ENCODE peak calls at places on chromosomes 4 and X, in six cellular contexts. One of them, this sample, is unnamed.

GRCh38 chr4:110139815-110140214 is 58.6 kb downstream of the ELOVL6 start:
- DNase-seq in HCT116: no peak
- DNase-seq in SK-N-SH: no peak
- DNase-seq in GM12878: no peak
- DNase-seq in K562: no peak
- DNase-seq in HepG2: no peak
- DNase-seq in this sample: no peak

GRCh38 chr4:123649644-123650356 is 253.2 kb downstream of the SPRY1 start:
- DNase-seq in GM12878: no peak
- DNase-seq in HepG2: peak; percentile 92
- DNase-seq in HCT116: no peak
- DNase-seq in SK-N-SH: no peak
- DNase-seq in K562: no peak
- DNase-seq in this sample: no peak

GRCh38 chr4:36244257-36245084 is at the start of gene ARAP2:
- DNase-seq in SK-N-SH: peak; percentile 19
- DNase-seq in K562: peak; percentile 8
- DNase-seq in HepG2: no peak
- DNase-seq in HCT116: peak; percentile 61
- DNase-seq in GM12878: no peak
- DNase-seq in this sample: peak; percentile 83

GRCh38 chrX:131543774-131544173 is at the start of gene OR13H1:
- DNase-seq in K562: no peak
- DNase-seq in GM12878: no peak
- DNase-seq in SK-N-SH: no peak
- DNase-seq in HepG2: no peak
- DNase-seq in HCT116: no peak
- DNase-seq in this sample: no peak

GRCh38 chr4:74096265-74096980 is 2.6 kb downstream of the CXCL2 start:
- DNase-seq in HepG2: no peak
- DNase-seq in GM12878: no peak
- DNase-seq in K562: no peak
- DNase-seq in SK-N-SH: no peak
- DNase-seq in HCT116: no peak
- DNase-seq in this sample: no peak

GRCh38 chr4:14168919-14169318 is 541.4 kb upstream of the BOD1L1 start:
- DNase-seq in HepG2: no peak
- DNase-seq in SK-N-SH: peak; percentile 23
- DNase-seq in HCT116: no peak
- DNase-seq in GM12878: peak; percentile 53
- DNase-seq in K562: no peak
- DNase-seq in this sample: no peak

GRCh38 chrX:13077168-13077567 is 32.7 kb upstream of the FAM9C start:
- DNase-seq in K562: no peak
- DNase-seq in GM12878: no peak
- DNase-seq in HCT116: no peak
- DNase-seq in HepG2: no peak
- DNase-seq in SK-N-SH: no peak
- DNase-seq in this sample: no peak

GRCh38 chr4:169492436-169493163 is 119.8 kb downstream of the NEK1 start:
- DNase-seq in SK-N-SH: peak; percentile 33
- DNase-seq in HepG2: peak; percentile 39
- DNase-seq in K562: peak; percentile 34
- DNase-seq in GM12878: peak; percentile 13
- DNase-seq in HCT116: peak; percentile 35
- DNase-seq in this sample: peak; percentile 17

GRCh38 chr4:136873555-136873954 is 658.7 kb downstream of the PCDH18 start:
- DNase-seq in HepG2: no peak
- DNase-seq in GM12878: no peak
- DNase-seq in SK-N-SH: no peak
- DNase-seq in HCT116: no peak
- DNase-seq in K562: no peak
- DNase-seq in this sample: no peak

GRCh38 chr4:56976878-56977320 is 507 bp downstream of the NOA1 start:
- DNase-seq in HCT116: peak; percentile 19
- DNase-seq in SK-N-SH: peak; percentile 74
- DNase-seq in K562: peak; percentile 41
- DNase-seq in HepG2: peak; percentile 26
- DNase-seq in GM12878: no peak
- DNase-seq in this sample: peak; percentile 66

GRCh38 chrX:120358687-120359086 is 3.2 kb upstream of the ATP1B4 start:
- DNase-seq in K562: no peak
- DNase-seq in SK-N-SH: no peak
- DNase-seq in HCT116: no peak
- DNase-seq in GM12878: no peak
- DNase-seq in HepG2: no peak
- DNase-seq in this sample: no peak

GRCh38 chr4:156019238-156019637 is 65.6 kb upstream of the CTSO start:
- DNase-seq in HepG2: no peak
- DNase-seq in HCT116: no peak
- DNase-seq in SK-N-SH: no peak
- DNase-seq in GM12878: no peak
- DNase-seq in K562: no peak
- DNase-seq in this sample: no peak

GRCh38 chr4:44927361-44928061 is 201.2 kb upstream of the GNPDA2 start:
- DNase-seq in SK-N-SH: peak; percentile 0
- DNase-seq in GM12878: no peak
- DNase-seq in K562: peak; percentile 7
- DNase-seq in HepG2: peak; percentile 23
- DNase-seq in HCT116: peak; percentile 2
- DNase-seq in this sample: peak; percentile 32

GRCh38 chr4:8198906-8199593 is at the start of gene SH3TC1:
- DNase-seq in SK-N-SH: peak; percentile 97
- DNase-seq in K562: peak; percentile 70
- DNase-seq in GM12878: peak; percentile 68
- DNase-seq in HCT116: peak; percentile 46
- DNase-seq in HepG2: peak; percentile 86
- DNase-seq in this sample: no peak

GRCh38 chr4:77994194-77994721 is 62.9 kb upstream of the FRAS1 start:
- DNase-seq in K562: peak; percentile 32
- DNase-seq in HCT116: peak; percentile 71
- DNase-seq in SK-N-SH: peak; percentile 57
- DNase-seq in GM12878: no peak
- DNase-seq in HepG2: peak; percentile 84
- DNase-seq in this sample: peak; percentile 13

GRCh38 chr4:3293410-3294391 is 880 bp downstream of the RGS12 start:
- DNase-seq in SK-N-SH: no peak
- DNase-seq in HCT116: no peak
- DNase-seq in HepG2: no peak
- DNase-seq in K562: no peak
- DNase-seq in GM12878: no peak
- DNase-seq in this sample: no peak

GRCh38 chr4:121072836-121073362 is 564 bp upstream of the NDNF start:
- DNase-seq in GM12878: no peak
- DNase-seq in K562: no peak
- DNase-seq in HepG2: no peak
- DNase-seq in SK-N-SH: peak; percentile 25
- DNase-seq in HCT116: no peak
- DNase-seq in this sample: no peak

GRCh38 chrX:275967-276587 is 5.1 kb upstream of the PLCXD1 start:
- DNase-seq in GM12878: no peak
- DNase-seq in HCT116: peak; percentile 37
- DNase-seq in SK-N-SH: peak; percentile 86
- DNase-seq in K562: peak; percentile 74
- DNase-seq in HepG2: peak; percentile 73
- DNase-seq in this sample: peak; percentile 94

GRCh38 chrX:124226129-124226528 is 106.3 kb upstream of the TEX13D start:
- DNase-seq in SK-N-SH: no peak
- DNase-seq in K562: no peak
- DNase-seq in GM12878: no peak
- DNase-seq in HepG2: no peak
- DNase-seq in HCT116: no peak
- DNase-seq in this sample: no peak

GRCh38 chrX:16640823-16641222 is 9.1 kb upstream of the S100G start:
- DNase-seq in HepG2: no peak
- DNase-seq in SK-N-SH: no peak
- DNase-seq in K562: no peak
- DNase-seq in HCT116: no peak
- DNase-seq in GM12878: no peak
- DNase-seq in this sample: no peak

GRCh38 chr4:51843309-51844156 is 580 bp downstream of the DCUN1D4 start:
- DNase-seq in K562: peak; percentile 87
- DNase-seq in GM12878: no peak
- DNase-seq in HCT116: no peak
- DNase-seq in HepG2: peak; percentile 28
- DNase-seq in SK-N-SH: peak; percentile 83
- DNase-seq in this sample: peak; percentile 74

GRCh38 chr4:78370625-78371372 is 180.8 kb upstream of the ANXA3 start:
- DNase-seq in K562: no peak
- DNase-seq in HepG2: no peak
- DNase-seq in GM12878: no peak
- DNase-seq in HCT116: no peak
- DNase-seq in SK-N-SH: no peak
- DNase-seq in this sample: peak; percentile 84

GRCh38 chr4:188162698-188163097 is 23.5 kb downstream of the TRIML1 start:
- DNase-seq in GM12878: no peak
- DNase-seq in HCT116: no peak
- DNase-seq in HepG2: no peak
- DNase-seq in SK-N-SH: peak; percentile 20
- DNase-seq in K562: no peak
- DNase-seq in this sample: no peak

DNA sequence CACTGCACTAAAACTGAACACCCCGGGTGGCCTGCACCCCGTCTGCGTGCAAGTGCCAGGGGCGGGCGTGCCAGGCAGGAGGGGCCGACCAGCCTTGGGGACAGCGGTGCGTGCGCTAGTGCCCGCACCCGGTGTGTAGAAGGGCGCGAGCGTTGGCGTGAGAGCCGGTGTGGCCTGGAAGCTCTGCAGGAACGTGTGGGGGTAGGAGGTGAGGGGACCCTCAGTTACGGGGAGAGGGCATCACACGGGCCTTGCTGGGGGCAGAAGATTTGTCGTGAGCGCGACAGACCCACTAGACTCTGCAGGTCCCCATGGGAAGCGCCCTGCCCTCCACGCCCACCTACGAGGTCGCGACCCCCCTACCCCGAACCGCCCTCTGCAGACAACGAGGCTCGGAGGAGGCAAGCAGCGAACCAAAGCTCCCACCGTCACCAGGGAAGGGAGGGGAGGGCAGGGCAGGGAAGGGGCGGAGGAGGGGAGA is 105.8 kb downstream of the FAM53A start:
- DNase-seq in GM12878: no peak
- DNase-seq in K562: no peak
- DNase-seq in HepG2: no peak
- DNase-seq in SK-N-SH: no peak
- DNase-seq in HCT116: no peak
- DNase-seq in this sample: no peak
- TF ChIP-seq JUND in GM12878: no peak
- TF ChIP-seq JUND in K562: no peak
- TF ChIP-seq JUND in HepG2: no peak
- TF ChIP-seq JUND in SK-N-SH: no peak
- TF ChIP-seq JUND in HCT116: no peak
- TF ChIP-seq JUND in this sample: no peak

GRCh38 chrX:150766351-150767044 is 73.3 kb downstream of the MTMR1 start:
- DNase-seq in GM12878: no peak
- DNase-seq in HepG2: no peak
- DNase-seq in K562: peak; percentile 20
- DNase-seq in HCT116: no peak
- DNase-seq in SK-N-SH: no peak
- DNase-seq in this sample: no peak
- TF ChIP-seq JUND in GM12878: no peak
- TF ChIP-seq JUND in HepG2: no peak
- TF ChIP-seq JUND in K562: no peak
- TF ChIP-seq JUND in HCT116: no peak
- TF ChIP-seq JUND in SK-N-SH: no peak
- TF ChIP-seq JUND in this sample: no peak

DNA sequence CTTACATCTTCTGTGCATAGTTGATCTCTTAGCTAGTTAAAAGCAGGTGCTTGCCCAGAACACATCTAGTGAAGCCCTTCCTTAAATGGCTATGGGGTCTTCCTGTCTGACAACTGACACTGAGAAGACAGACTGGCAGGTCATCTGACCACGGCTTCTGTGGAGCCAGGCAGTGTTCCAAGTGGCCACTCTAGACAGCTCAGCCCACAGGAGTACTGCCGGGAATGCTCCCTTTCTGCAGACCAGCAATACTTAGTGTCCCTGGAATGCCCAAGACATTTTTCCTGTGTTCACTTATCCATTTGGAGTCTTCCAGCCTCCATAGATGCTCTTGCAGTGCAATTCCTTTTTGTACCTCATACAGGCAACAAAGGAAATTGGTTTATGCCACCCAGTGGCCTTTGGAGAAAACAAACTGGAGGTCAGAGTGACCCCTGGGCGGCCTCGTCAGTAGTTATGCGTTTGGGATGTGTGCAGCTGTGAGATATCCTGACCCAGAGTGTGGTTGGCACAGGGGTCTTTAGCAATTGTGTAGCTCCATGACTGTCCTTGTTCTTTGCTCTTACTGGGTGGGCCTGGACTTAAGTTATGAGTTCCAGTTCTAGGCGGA is 335.5 kb downstream of the ARHGAP10 start:
- DNase-seq in GM12878: no peak
- DNase-seq in K562: no peak
- DNase-seq in HepG2: no peak
- DNase-seq in SK-N-SH: no peak
- DNase-seq in HCT116: no peak
- DNase-seq in this sample: peak; percentile 46
- TF ChIP-seq JUND in GM12878: no peak
- TF ChIP-seq JUND in K562: no peak
- TF ChIP-seq JUND in HepG2: no peak
- TF ChIP-seq JUND in SK-N-SH: no peak
- TF ChIP-seq JUND in HCT116: no peak
- TF ChIP-seq JUND in this sample: no peak

GRCh38 chrX:68795741-68796140 is 33.1 kb upstream of the EFNB1 start:
- DNase-seq in GM12878: no peak
- DNase-seq in SK-N-SH: no peak
- DNase-seq in HCT116: no peak
- DNase-seq in K562: no peak
- DNase-seq in HepG2: no peak
- DNase-seq in this sample: no peak

GRCh38 chrX:68794486-68794885 is 34.3 kb upstream of the EFNB1 start:
- DNase-seq in HepG2: peak; percentile 71
- DNase-seq in SK-N-SH: no peak
- DNase-seq in HCT116: no peak
- DNase-seq in K562: no peak
- DNase-seq in GM12878: no peak
- DNase-seq in this sample: no peak

GRCh38 chrX:68792083-68792482 is 36.7 kb upstream of the EFNB1 start:
- DNase-seq in K562: no peak
- DNase-seq in GM12878: no peak
- DNase-seq in HCT116: no peak
- DNase-seq in HepG2: no peak
- DNase-seq in SK-N-SH: no peak
- DNase-seq in this sample: no peak

GRCh38 chrX:68784816-68785215 is 44.0 kb upstream of the EFNB1 start:
- DNase-seq in GM12878: no peak
- DNase-seq in SK-N-SH: no peak
- DNase-seq in K562: no peak
- DNase-seq in HepG2: no peak
- DNase-seq in HCT116: no peak
- DNase-seq in this sample: no peak

DNA sequence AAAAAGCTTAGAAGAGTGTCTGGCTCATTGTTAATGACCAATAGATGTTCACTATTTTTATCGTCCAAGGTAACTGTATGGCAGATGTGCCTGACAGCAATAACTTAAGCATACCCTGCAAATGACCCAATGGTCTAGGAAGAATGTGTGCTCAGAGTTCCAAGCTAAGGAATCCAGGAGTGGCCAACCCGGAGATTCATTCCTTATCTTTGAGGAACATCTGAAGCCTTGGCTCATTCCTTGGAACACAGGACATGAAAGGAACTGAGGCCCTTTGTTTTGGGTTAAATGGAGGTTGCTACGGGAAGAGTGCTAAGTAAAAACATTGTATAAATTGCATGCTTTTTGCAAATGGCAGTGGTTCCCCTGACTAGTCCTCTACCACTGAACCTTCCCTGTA is 38.9 kb upstream of the EFNB1 start:
- DNase-seq in SK-N-SH: no peak
- DNase-seq in K562: no peak
- DNase-seq in GM12878: no peak
- DNase-seq in HepG2: no peak
- DNase-seq in HCT116: no peak
- DNase-seq in this sample: no peak
- TF ChIP-seq JUND in SK-N-SH: no peak
- TF ChIP-seq JUND in K562: no peak
- TF ChIP-seq JUND in GM12878: no peak
- TF ChIP-seq JUND in HepG2: no peak
- TF ChIP-seq JUND in HCT116: no peak
- TF ChIP-seq JUND in this sample: no peak

This sample was measured in T47D.